ENCODE peak calls at places on chromosomes 5 and 9, in four cellular contexts. One of them, this sample, is unnamed.

GRCh38 chr5:175840050-175840841 is 31.1 kb upstream of the CPLX2 start:
- DNase-seq in K562: peak; percentile 41
- DNase-seq in RPMI8226: no peak
- DNase-seq in NCI-H2081: no peak
- DNase-seq in this sample: no peak

GRCh38 chr5:125659316-125660071 is 763.7 kb upstream of the GRAMD2B start:
- DNase-seq in NCI-H2081: no peak
- DNase-seq in RPMI8226: no peak
- DNase-seq in K562: no peak
- DNase-seq in this sample: peak; percentile 46

GRCh38 chr5:173518856-173519255 is 97.6 kb downstream of the BOD1 start:
- DNase-seq in NCI-H2081: no peak
- DNase-seq in K562: no peak
- DNase-seq in RPMI8226: no peak
- DNase-seq in this sample: no peak

GRCh38 chr5:97923997-97924396 is 741.0 kb upstream of the RIOK2 start:
- DNase-seq in RPMI8226: no peak
- DNase-seq in NCI-H2081: no peak
- DNase-seq in K562: no peak
- DNase-seq in this sample: no peak

GRCh38 chr9:128685636-128686489 is 3.2 kb upstream of the SET start:
- DNase-seq in RPMI8226: peak; percentile 75
- DNase-seq in K562: no peak
- DNase-seq in NCI-H2081: no peak
- DNase-seq in this sample: no peak

GRCh38 chr9:137689745-137690529 is 71.1 kb downstream of the EHMT1 start:
- DNase-seq in RPMI8226: no peak
- DNase-seq in K562: no peak
- DNase-seq in NCI-H2081: no peak
- DNase-seq in this sample: peak; percentile 53

GRCh38 chr9:34408173-34408572 is 31.5 kb upstream of the MYORG start:
- DNase-seq in RPMI8226: no peak
- DNase-seq in K562: no peak
- DNase-seq in NCI-H2081: no peak
- DNase-seq in this sample: no peak

GRCh38 chr9:91341258-91341746 is 20.4 kb downstream of the AUH start:
- DNase-seq in NCI-H2081: no peak
- DNase-seq in K562: peak; percentile 19
- DNase-seq in RPMI8226: no peak
- DNase-seq in this sample: no peak

GRCh38 chr9:98640394-98640793 is 68.3 kb downstream of the GABBR2 start:
- DNase-seq in NCI-H2081: no peak
- DNase-seq in K562: no peak
- DNase-seq in RPMI8226: no peak
- DNase-seq in this sample: no peak

GRCh38 chr9:99451121-99451606 is 229.1 kb downstream of the SEC61B start:
- DNase-seq in RPMI8226: no peak
- DNase-seq in NCI-H2081: no peak
- DNase-seq in K562: no peak
- DNase-seq in this sample: no peak

GRCh38 chr9:91289244-91289643 is 72.5 kb downstream of the AUH start:
- DNase-seq in NCI-H2081: no peak
- DNase-seq in K562: no peak
- DNase-seq in RPMI8226: no peak
- DNase-seq in this sample: no peak

GRCh38 chr9:114370251-114370984 is 17.4 kb downstream of the AKNA start:
- DNase-seq in K562: no peak
- DNase-seq in RPMI8226: no peak
- DNase-seq in NCI-H2081: no peak
- DNase-seq in this sample: no peak

GRCh38 chr5:150263801-150264621 is 25.6 kb downstream of the CAMK2A start:
- DNase-seq in NCI-H2081: no peak
- DNase-seq in RPMI8226: peak; percentile 49
- DNase-seq in K562: peak; percentile 32
- DNase-seq in this sample: peak; percentile 77

GRCh38 chr5:81006955-81007636 is 46.9 kb downstream of the RASGRF2 start:
- DNase-seq in NCI-H2081: no peak
- DNase-seq in RPMI8226: peak; percentile 68
- DNase-seq in K562: no peak
- DNase-seq in this sample: no peak

GRCh38 chr9:37801287-37801850 is 772 bp downstream of the DCAF10 start:
- DNase-seq in NCI-H2081: no peak
- DNase-seq in RPMI8226: peak; percentile 28
- DNase-seq in K562: peak; percentile 43
- DNase-seq in this sample: peak; percentile 19

GRCh38 chr5:76249601-76250000 is 153.5 kb upstream of the IQGAP2 start:
- DNase-seq in NCI-H2081: no peak
- DNase-seq in K562: no peak
- DNase-seq in RPMI8226: no peak
- DNase-seq in this sample: no peak

GRCh38 chr9:119004618-119004990 is 364.6 kb downstream of the BRINP1 start:
- DNase-seq in RPMI8226: no peak
- DNase-seq in K562: no peak
- DNase-seq in NCI-H2081: no peak
- DNase-seq in this sample: peak; percentile 34

GRCh38 chr9:33506626-33507370 is 17.3 kb upstream of the ANKRD18B start:
- DNase-seq in RPMI8226: no peak
- DNase-seq in NCI-H2081: no peak
- DNase-seq in K562: no peak
- DNase-seq in this sample: no peak

GRCh38 chr9:24245988-24246387 is 299.7 kb downstream of the IZUMO3 start:
- DNase-seq in K562: no peak
- DNase-seq in RPMI8226: peak; percentile 10
- DNase-seq in NCI-H2081: peak; percentile 40
- DNase-seq in this sample: no peak

GRCh38 chr9:123150708-123151503 is 117.4 kb downstream of the GPR21 start:
- DNase-seq in NCI-H2081: no peak
- DNase-seq in K562: no peak
- DNase-seq in RPMI8226: no peak
- DNase-seq in this sample: no peak

GRCh38 chr5:150163547-150164059 is 3.0 kb upstream of the CDX1 start:
- DNase-seq in NCI-H2081: no peak
- DNase-seq in RPMI8226: no peak
- DNase-seq in K562: peak; percentile 44
- DNase-seq in this sample: peak; percentile 74

GRCh38 chr5:87254035-87254434 is 13.6 kb upstream of the RASA1 start:
- DNase-seq in K562: no peak
- DNase-seq in RPMI8226: no peak
- DNase-seq in NCI-H2081: no peak
- DNase-seq in this sample: no peak

GRCh38 chr5:32193591-32193990 is 19.5 kb upstream of the GOLPH3 start:
- DNase-seq in RPMI8226: peak; percentile 40
- DNase-seq in NCI-H2081: peak; percentile 100
- DNase-seq in K562: no peak
- DNase-seq in this sample: peak; percentile 73

GRCh38 chr9:38017149-38017884 is 51.7 kb downstream of the SHB start:
- DNase-seq in RPMI8226: no peak
- DNase-seq in K562: no peak
- DNase-seq in NCI-H2081: no peak
- DNase-seq in this sample: no peak

GRCh38 chr5:91283899-91284298 is 99.2 kb downstream of the ARRDC3 start:
- DNase-seq in RPMI8226: no peak
- DNase-seq in NCI-H2081: no peak
- DNase-seq in K562: no peak
- DNase-seq in this sample: no peak

GRCh38 chr5:62460578-62460983 is 48.0 kb downstream of the IPO11 start:
- DNase-seq in K562: peak; percentile 32
- DNase-seq in RPMI8226: peak; percentile 74
- DNase-seq in NCI-H2081: no peak
- DNase-seq in this sample: no peak

GRCh38 chr5:102866315-102866693 is 111.2 kb downstream of the PAM start:
- DNase-seq in NCI-H2081: no peak
- DNase-seq in K562: no peak
- DNase-seq in RPMI8226: no peak
- DNase-seq in this sample: no peak

GRCh38 chr9:85147046-85147640 is 477.6 kb downstream of the NTRK2 start:
- DNase-seq in NCI-H2081: no peak
- DNase-seq in RPMI8226: no peak
- DNase-seq in K562: no peak
- DNase-seq in this sample: no peak

GRCh38 chr5:181133610-181134231 is 2.8 kb upstream of the OR2V1 start:
- DNase-seq in RPMI8226: peak; percentile 55
- DNase-seq in NCI-H2081: no peak
- DNase-seq in K562: peak; percentile 87
- DNase-seq in this sample: peak; percentile 20

GRCh38 chr5:141413540-141414069 is 818 bp downstream of the PCDHGA10 start:
- DNase-seq in RPMI8226: no peak
- DNase-seq in K562: no peak
- DNase-seq in NCI-H2081: no peak
- DNase-seq in this sample: no peak

GRCh38 chr5:36688722-36689121 is 82.3 kb downstream of the SLC1A3 start:
- DNase-seq in NCI-H2081: no peak
- DNase-seq in RPMI8226: peak; percentile 8
- DNase-seq in K562: peak; percentile 30
- DNase-seq in this sample: no peak

GRCh38 chr9:134547161-134548100 is 94.2 kb upstream of the COL5A1 start:
- DNase-seq in NCI-H2081: no peak
- DNase-seq in K562: no peak
- DNase-seq in RPMI8226: no peak
- DNase-seq in this sample: no peak

GRCh38 chr9:79390077-79390673 is 181.6 kb upstream of the TLE4 start:
- DNase-seq in RPMI8226: no peak
- DNase-seq in NCI-H2081: no peak
- DNase-seq in K562: no peak
- DNase-seq in this sample: no peak

GRCh38 chr5:5939724-5940370 is 438.5 kb downstream of the MED10 start:
- DNase-seq in NCI-H2081: no peak
- DNase-seq in RPMI8226: no peak
- DNase-seq in K562: no peak
- DNase-seq in this sample: no peak

GRCh38 chr5:127040779-127041520 is 10.6 kb upstream of the MARCHF3 start:
- DNase-seq in NCI-H2081: peak; percentile 17
- DNase-seq in RPMI8226: no peak
- DNase-seq in K562: no peak
- DNase-seq in this sample: peak; percentile 40

This sample was measured in uterus.